ENCODE peak calls at places on chromosomes 3 and 15, in seven cellular contexts. I is GM23338, K is body of pancreas, B is psoas muscle, A is A549, P is left lung, X is PC-9. D is an unnamed sample.
A peak's percentile ranks its signal among the peaks of the same experiment; 100 is the strongest.

GRCh38 chr15:88701561-88702095 is 62.8 kb downstream of the ISG20 start:
- DNase-seq in I (peak; percentile 69), K (no peak), B (no peak), A (peak; percentile 46), P (no peak), X (no peak), D (no peak)

GRCh38 chr15:66167854-66168253 is 85.7 kb downstream of the MEGF11 start:
- DNase-seq in I (no peak), K (no peak), B (no peak), A (no peak), P (no peak), X (no peak), D (no peak)

GRCh38 chr15:95162967-95163531 is 931.7 kb downstream of the MCTP2 start:
- DNase-seq in I (no peak), K (no peak), B (no peak), A (no peak), P (no peak), X (no peak), D (no peak)

GRCh38 chr3:59101091-59101738 is 51.4 kb upstream of the CFAP20DC start:
- DNase-seq in I (no peak), K (no peak), B (no peak), A (no peak), P (no peak), X (peak; percentile 77), D (no peak)

GRCh38 chr3:133487920-133488540 is 85.5 kb upstream of the CDV3 start:
- DNase-seq in I (peak; percentile 51), K (no peak), B (no peak), A (peak; percentile 15), P (no peak), X (no peak), D (peak; percentile 28)

GRCh38 chr15:73856458-73857192 is 16.7 kb upstream of the TBC1D21 start:
- DNase-seq in I (no peak), K (peak; percentile 56), B (no peak), A (no peak), P (no peak), X (no peak), D (peak; percentile 58)

GRCh38 chr3:189123595-189124387 is 48.0 kb upstream of the TPRG1 start:
- DNase-seq in I (no peak), K (peak; percentile 22), B (peak; percentile 19), A (no peak), P (no peak), X (no peak), D (peak; percentile 52)

GRCh38 chr3:154089416-154090115 is 31.6 kb upstream of the ARHGEF26 start:
- DNase-seq in I (no peak), K (peak; percentile 17), B (no peak), A (no peak), P (no peak), X (peak; percentile 93), D (no peak)

GRCh38 chr3:8713901-8714759 is 19.5 kb upstream of the CAV3 start:
- DNase-seq in I (peak; percentile 80), K (no peak), B (no peak), A (peak; percentile 17), P (no peak), X (no peak), D (no peak)

GRCh38 chr15:71610991-71611720 is 199.2 kb upstream of the NR2E3 start:
- DNase-seq in I (no peak), K (no peak), B (no peak), A (no peak), P (no peak), X (no peak), D (no peak)

GRCh38 chr3:127002195-127003174 is 19.6 kb downstream of the PLXNA1 start:
- DNase-seq in I (peak; percentile 95), K (peak; percentile 79), B (peak; percentile 89), A (no peak), P (peak; percentile 89), X (no peak), D (peak; percentile 91)

GRCh38 chr15:60512937-60513336 is 34.0 kb upstream of the ICE2 start:
- DNase-seq in I (no peak), K (peak; percentile 44), B (no peak), A (no peak), P (no peak), X (no peak), D (no peak)

GRCh38 chr15:34239151-34239761 is 14.4 kb downstream of the EMC4 start:
- DNase-seq in I (peak; percentile 7), K (no peak), B (no peak), A (peak; percentile 43), P (no peak), X (peak; percentile 91), D (no peak)

GRCh38 chr3:54536450-54536849 is 391.4 kb downstream of the LRTM1 start:
- DNase-seq in I (no peak), K (no peak), B (peak; percentile 16), A (no peak), P (no peak), X (no peak), D (no peak)

GRCh38 chr3:128498901-128499530 is 6.0 kb upstream of the GATA2 start:
- DNase-seq in I (no peak), K (no peak), B (no peak), A (no peak), P (no peak), X (no peak), D (no peak)

GRCh38 chr3:146589899-146590508 is 15.1 kb downstream of the PLSCR5 start:
- DNase-seq in I (peak; percentile 42), K (peak; percentile 36), B (no peak), A (peak; percentile 60), P (no peak), X (no peak), D (peak; percentile 16)

GRCh38 chr3:41117398-41117870 is 81.9 kb upstream of the CTNNB1 start:
- DNase-seq in I (peak; percentile 7), K (peak; percentile 66), B (peak; percentile 83), A (peak; percentile 48), P (peak; percentile 98), X (peak; percentile 98), D (peak; percentile 88)

GRCh38 chr3:138289701-138290100 is 40.0 kb downstream of the NME9 start:
- DNase-seq in I (no peak), K (no peak), B (no peak), A (no peak), P (no peak), X (no peak), D (no peak)

GRCh38 chr3:53109190-53109589 is 21.0 kb downstream of the RFT1 start:
- DNase-seq in I (no peak), K (no peak), B (no peak), A (no peak), P (no peak), X (peak; percentile 74), D (no peak)
- TF ChIP-seq CTCF in I (no peak), K (no peak), B (no peak), A (no peak), P (no peak), X (no peak), D (no peak)

GRCh38 chr3:30679045-30679444 is 72.6 kb downstream of the TGFBR2 start:
- DNase-seq in I (no peak), K (no peak), B (no peak), A (no peak), P (no peak), X (no peak), D (no peak)

GRCh38 chr3:30683769-30684168 is 77.4 kb downstream of the TGFBR2 start:
- DNase-seq in I (no peak), K (no peak), B (no peak), A (peak; percentile 19), P (no peak), X (no peak), D (no peak)

GRCh38 chr3:30680789-30681188 is 74.4 kb downstream of the TGFBR2 start:
- DNase-seq in I (no peak), K (no peak), B (no peak), A (no peak), P (peak; percentile 28), X (no peak), D (peak; percentile 42)

GRCh38 chr3:30682434-30683155 is 76.2 kb downstream of the TGFBR2 start:
- DNase-seq in I (no peak), K (no peak), B (no peak), A (no peak), P (no peak), X (no peak), D (no peak)

DNA sequence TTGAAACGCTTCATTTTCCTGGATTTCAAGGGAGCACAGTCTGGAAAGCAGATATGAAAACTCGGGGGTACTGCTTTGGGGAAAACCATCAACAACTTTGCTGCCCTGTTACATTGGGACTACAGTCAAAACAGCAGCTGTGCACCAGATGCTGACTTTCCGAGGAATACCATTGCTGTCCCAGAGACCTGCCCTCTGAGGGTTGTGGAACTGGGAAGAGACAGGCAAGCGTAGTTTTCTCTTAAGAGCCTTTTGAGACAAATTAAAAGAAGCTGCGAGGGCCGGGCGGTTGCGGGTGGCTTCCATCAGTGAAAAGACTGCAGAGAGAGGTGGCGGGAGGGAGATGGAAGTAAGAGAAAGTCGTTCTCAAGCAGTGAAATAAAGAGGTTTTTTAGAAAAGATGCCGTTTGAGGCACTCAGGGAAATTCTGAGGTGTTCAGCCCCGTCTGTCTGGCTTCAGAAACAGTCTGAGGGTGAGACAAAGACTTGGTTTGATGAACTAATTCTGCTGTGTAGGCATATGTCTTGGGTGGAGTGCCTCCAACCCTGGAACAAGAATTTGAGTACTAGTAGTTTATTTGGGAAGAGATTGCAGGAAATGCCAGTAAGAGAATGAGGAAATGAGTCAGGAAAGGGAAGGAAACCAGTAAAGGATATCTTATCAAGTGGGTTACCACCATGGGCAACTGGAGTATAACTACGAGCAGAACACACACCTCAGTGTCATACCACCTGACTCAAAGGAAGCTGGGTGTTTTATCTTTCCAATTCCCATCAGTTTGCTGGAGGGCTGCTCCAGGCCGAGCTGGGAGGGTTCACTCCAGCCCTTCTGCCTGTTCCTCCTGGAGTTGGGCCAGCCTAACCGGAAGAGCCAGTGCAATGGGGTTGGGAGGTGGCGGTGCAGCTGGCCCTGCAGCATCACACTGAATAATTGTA is 75.1 kb downstream of the TGFBR2 start:
- DNase-seq in I (no peak), K (peak; percentile 32), B (peak; percentile 40), A (no peak), P (peak; percentile 48), X (no peak), D (peak; percentile 67)
- H3K4me1 ChIP-seq in I (peaks cover 12% of the 10 kb centered on the region), K (peaks cover 20% of the 10 kb centered on the region), B (peaks cover 47% of the 10 kb centered on the region), A (peaks cover 39% of the 10 kb centered on the region), P (peaks cover 89% of the 10 kb centered on the region), X (no peaks in the 10 kb centered on the region), D (peaks cover 97% of the 10 kb centered on the region)

DNA sequence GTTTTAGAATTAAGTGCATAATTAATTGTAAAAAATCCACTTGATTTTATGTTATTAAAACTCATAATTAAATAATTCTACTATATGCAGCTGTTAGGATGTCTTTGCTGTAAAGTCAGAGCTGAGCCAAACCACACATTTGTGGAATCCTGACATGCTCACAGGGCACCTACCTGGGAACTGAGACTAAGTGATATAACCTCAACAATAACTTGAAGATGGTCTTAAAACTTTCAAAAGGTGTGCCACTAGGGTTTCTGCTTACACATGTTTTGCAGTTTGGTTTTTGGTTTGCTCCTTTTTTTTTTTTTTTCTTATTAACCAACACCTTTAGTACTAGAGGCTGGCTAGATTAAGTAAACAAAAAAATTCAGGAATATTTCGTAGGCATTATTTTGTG is 549.8 kb downstream of the UNC13C start:
- DNase-seq in I (no peak), K (no peak), B (no peak), A (no peak), P (no peak), X (no peak), D (no peak)
- H3K27ac ChIP-seq in I (no peak overlapping the region), K (no peak overlapping the region), B (no peak overlapping the region), A (no peak overlapping the region), P (no peak overlapping the region), X (no peak overlapping the region), D (no peak overlapping the region)

DNA sequence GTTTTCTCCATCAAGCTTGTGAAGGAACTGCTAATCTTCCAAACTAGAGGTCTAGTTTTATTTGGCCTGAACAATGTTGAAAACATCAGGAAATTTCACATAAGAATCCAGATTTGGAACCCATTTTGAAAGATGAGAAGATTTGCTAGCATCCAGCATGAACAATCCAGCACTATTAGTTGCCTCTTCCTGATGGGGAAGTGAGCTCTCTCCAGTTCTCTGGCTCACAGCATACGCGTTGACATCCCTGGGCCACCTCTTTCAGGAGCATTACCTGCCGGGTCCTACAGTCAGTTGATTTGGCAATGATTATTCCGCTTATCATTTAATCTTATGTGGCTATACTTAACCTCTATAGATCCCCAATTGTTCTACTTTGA is 10.9 kb downstream of the GPR87 start:
- DNase-seq in I (no peak), K (no peak), B (no peak), A (no peak), P (no peak), X (no peak), D (no peak)
- TF ChIP-seq CTCF in I (no peak), K (no peak), B (no peak), A (no peak), P (no peak), X (no peak), D (no peak)

D was measured in heart right ventricle.